ENCODE peak calls at places on chromosomes 3 and 15, in six cellular contexts. One of them, this sample, is unnamed.

GRCh38 chr15:79960502-79961217 is 10.3 kb downstream of the BCL2A1 start:
- DNase-seq in HFFc6: no peak
- DNase-seq in activated CD8-positive, alpha-beta T cell treated with anti-CD3 and anti-CD28 coated beads for 36 hours: no peak
- DNase-seq in brain microvascular endothelial cell: no peak
- DNase-seq in astrocyte of the spinal cord: no peak
- DNase-seq in omental fat pad: no peak
- DNase-seq in this sample: no peak

GRCh38 chr3:4729061-4729973 is 236.2 kb downstream of the ITPR1 start:
- DNase-seq in HFFc6: no peak
- DNase-seq in activated CD8-positive, alpha-beta T cell treated with anti-CD3 and anti-CD28 coated beads for 36 hours: no peak
- DNase-seq in brain microvascular endothelial cell: no peak
- DNase-seq in astrocyte of the spinal cord: no peak
- DNase-seq in omental fat pad: no peak
- DNase-seq in this sample: no peak

GRCh38 chr15:74651251-74651741 is 35.7 kb downstream of the CLK3 start:
- DNase-seq in HFFc6: no peak
- DNase-seq in activated CD8-positive, alpha-beta T cell treated with anti-CD3 and anti-CD28 coated beads for 36 hours: no peak
- DNase-seq in brain microvascular endothelial cell: no peak
- DNase-seq in astrocyte of the spinal cord: peak
- DNase-seq in omental fat pad: no peak
- DNase-seq in this sample: no peak

GRCh38 chr3:38107911-38108648 is 28.8 kb downstream of the ACAA1 start:
- DNase-seq in HFFc6: no peak
- DNase-seq in activated CD8-positive, alpha-beta T cell treated with anti-CD3 and anti-CD28 coated beads for 36 hours: no peak
- DNase-seq in brain microvascular endothelial cell: no peak
- DNase-seq in astrocyte of the spinal cord: no peak
- DNase-seq in omental fat pad: peak
- DNase-seq in this sample: no peak

GRCh38 chr15:76337047-76337738 is 620 bp downstream of the ISL2 start:
- DNase-seq in HFFc6: peak
- DNase-seq in activated CD8-positive, alpha-beta T cell treated with anti-CD3 and anti-CD28 coated beads for 36 hours: peak
- DNase-seq in brain microvascular endothelial cell: no peak
- DNase-seq in astrocyte of the spinal cord: peak
- DNase-seq in omental fat pad: no peak
- DNase-seq in this sample: no peak

GRCh38 chr3:188266581-188267274 is 112.8 kb downstream of the LPP start:
- DNase-seq in HFFc6: peak
- DNase-seq in activated CD8-positive, alpha-beta T cell treated with anti-CD3 and anti-CD28 coated beads for 36 hours: no peak
- DNase-seq in brain microvascular endothelial cell: peak
- DNase-seq in astrocyte of the spinal cord: peak
- DNase-seq in omental fat pad: no peak
- DNase-seq in this sample: no peak

GRCh38 chr3:185353823-185354614 is 8.9 kb upstream of the MAP3K13 start:
- DNase-seq in HFFc6: peak
- DNase-seq in activated CD8-positive, alpha-beta T cell treated with anti-CD3 and anti-CD28 coated beads for 36 hours: peak
- DNase-seq in brain microvascular endothelial cell: peak
- DNase-seq in astrocyte of the spinal cord: peak
- DNase-seq in omental fat pad: peak
- DNase-seq in this sample: peak

GRCh38 chr3:159823763-159824162 is 164.9 kb upstream of the IL12A start:
- DNase-seq in HFFc6: no peak
- DNase-seq in activated CD8-positive, alpha-beta T cell treated with anti-CD3 and anti-CD28 coated beads for 36 hours: no peak
- DNase-seq in brain microvascular endothelial cell: no peak
- DNase-seq in astrocyte of the spinal cord: no peak
- DNase-seq in omental fat pad: no peak
- DNase-seq in this sample: no peak

GRCh38 chr15:55322452-55322851 is 3.4 kb downstream of the PIGB start:
- DNase-seq in HFFc6: no peak
- DNase-seq in activated CD8-positive, alpha-beta T cell treated with anti-CD3 and anti-CD28 coated beads for 36 hours: no peak
- DNase-seq in brain microvascular endothelial cell: no peak
- DNase-seq in astrocyte of the spinal cord: no peak
- DNase-seq in omental fat pad: no peak
- DNase-seq in this sample: no peak

GRCh38 chr15:40902605-40903561 is 8.6 kb downstream of the VPS18 start:
- DNase-seq in HFFc6: no peak
- DNase-seq in activated CD8-positive, alpha-beta T cell treated with anti-CD3 and anti-CD28 coated beads for 36 hours: no peak
- DNase-seq in brain microvascular endothelial cell: no peak
- DNase-seq in astrocyte of the spinal cord: no peak
- DNase-seq in omental fat pad: no peak
- DNase-seq in this sample: no peak

GRCh38 chr3:49805367-49805782 is 2.3 kb downstream of the INKA1 start:
- DNase-seq in HFFc6: no peak
- DNase-seq in activated CD8-positive, alpha-beta T cell treated with anti-CD3 and anti-CD28 coated beads for 36 hours: no peak
- DNase-seq in brain microvascular endothelial cell: peak
- DNase-seq in astrocyte of the spinal cord: peak
- DNase-seq in omental fat pad: no peak
- DNase-seq in this sample: peak

GRCh38 chr3:50388021-50388719 is 28.8 kb upstream of the TMEM115 start:
- DNase-seq in HFFc6: no peak
- DNase-seq in activated CD8-positive, alpha-beta T cell treated with anti-CD3 and anti-CD28 coated beads for 36 hours: no peak
- DNase-seq in brain microvascular endothelial cell: no peak
- DNase-seq in astrocyte of the spinal cord: no peak
- DNase-seq in omental fat pad: no peak
- DNase-seq in this sample: no peak

GRCh38 chr15:70132571-70132970 is 34.9 kb upstream of the TLE3 start:
- DNase-seq in HFFc6: no peak
- DNase-seq in activated CD8-positive, alpha-beta T cell treated with anti-CD3 and anti-CD28 coated beads for 36 hours: no peak
- DNase-seq in brain microvascular endothelial cell: no peak
- DNase-seq in astrocyte of the spinal cord: no peak
- DNase-seq in omental fat pad: no peak
- DNase-seq in this sample: no peak

GRCh38 chr15:99755692-99756409 is 22.6 kb upstream of the LYSMD4 start:
- DNase-seq in HFFc6: peak
- DNase-seq in activated CD8-positive, alpha-beta T cell treated with anti-CD3 and anti-CD28 coated beads for 36 hours: peak
- DNase-seq in brain microvascular endothelial cell: peak
- DNase-seq in astrocyte of the spinal cord: peak
- DNase-seq in omental fat pad: no peak
- DNase-seq in this sample: peak

GRCh38 chr3:53166781-53167291 is 5.8 kb downstream of the PRKCD start:
- DNase-seq in HFFc6: peak
- DNase-seq in activated CD8-positive, alpha-beta T cell treated with anti-CD3 and anti-CD28 coated beads for 36 hours: no peak
- DNase-seq in brain microvascular endothelial cell: peak
- DNase-seq in astrocyte of the spinal cord: peak
- DNase-seq in omental fat pad: no peak
- DNase-seq in this sample: no peak

GRCh38 chr15:72540606-72541237 is 66.6 kb downstream of the ARIH1 start:
- DNase-seq in HFFc6: no peak
- DNase-seq in activated CD8-positive, alpha-beta T cell treated with anti-CD3 and anti-CD28 coated beads for 36 hours: peak
- DNase-seq in brain microvascular endothelial cell: no peak
- DNase-seq in astrocyte of the spinal cord: no peak
- DNase-seq in omental fat pad: no peak
- DNase-seq in this sample: peak

GRCh38 chr15:41809526-41810220 is 18.2 kb upstream of the JMJD7 start:
- DNase-seq in HFFc6: no peak
- DNase-seq in activated CD8-positive, alpha-beta T cell treated with anti-CD3 and anti-CD28 coated beads for 36 hours: no peak
- DNase-seq in brain microvascular endothelial cell: no peak
- DNase-seq in astrocyte of the spinal cord: no peak
- DNase-seq in omental fat pad: no peak
- DNase-seq in this sample: no peak

GRCh38 chr3:6491768-6492167 is 369.1 kb upstream of the GRM7 start:
- DNase-seq in HFFc6: no peak
- DNase-seq in activated CD8-positive, alpha-beta T cell treated with anti-CD3 and anti-CD28 coated beads for 36 hours: no peak
- DNase-seq in brain microvascular endothelial cell: no peak
- DNase-seq in astrocyte of the spinal cord: no peak
- DNase-seq in omental fat pad: no peak
- DNase-seq in this sample: no peak

GRCh38 chr3:58724376-58724775 is 57.8 kb upstream of the FAM3D start:
- DNase-seq in HFFc6: no peak
- DNase-seq in activated CD8-positive, alpha-beta T cell treated with anti-CD3 and anti-CD28 coated beads for 36 hours: no peak
- DNase-seq in brain microvascular endothelial cell: no peak
- DNase-seq in astrocyte of the spinal cord: no peak
- DNase-seq in omental fat pad: no peak
- DNase-seq in this sample: no peak

GRCh38 chr15:41971089-41971892 is 1.1 kb downstream of the EHD4 start:
- DNase-seq in HFFc6: peak
- DNase-seq in activated CD8-positive, alpha-beta T cell treated with anti-CD3 and anti-CD28 coated beads for 36 hours: peak
- DNase-seq in brain microvascular endothelial cell: peak
- DNase-seq in astrocyte of the spinal cord: peak
- DNase-seq in omental fat pad: no peak
- DNase-seq in this sample: peak

GRCh38 chr3:22491326-22491725 is 711.8 kb upstream of the UBE2E2 start:
- DNase-seq in HFFc6: no peak
- DNase-seq in activated CD8-positive, alpha-beta T cell treated with anti-CD3 and anti-CD28 coated beads for 36 hours: no peak
- DNase-seq in brain microvascular endothelial cell: no peak
- DNase-seq in astrocyte of the spinal cord: no peak
- DNase-seq in omental fat pad: no peak
- DNase-seq in this sample: no peak

GRCh38 chr15:76197703-76198455 is 113.4 kb downstream of the ETFA start:
- DNase-seq in HFFc6: no peak
- DNase-seq in activated CD8-positive, alpha-beta T cell treated with anti-CD3 and anti-CD28 coated beads for 36 hours: peak
- DNase-seq in brain microvascular endothelial cell: no peak
- DNase-seq in astrocyte of the spinal cord: no peak
- DNase-seq in omental fat pad: no peak
- DNase-seq in this sample: no peak

GRCh38 chr3:128337305-128337704 is 129.4 kb downstream of the DNAJB8 start:
- DNase-seq in HFFc6: no peak
- DNase-seq in activated CD8-positive, alpha-beta T cell treated with anti-CD3 and anti-CD28 coated beads for 36 hours: no peak
- DNase-seq in brain microvascular endothelial cell: no peak
- DNase-seq in astrocyte of the spinal cord: no peak
- DNase-seq in omental fat pad: no peak
- DNase-seq in this sample: no peak

GRCh38 chr3:114043205-114043604 is 13.1 kb downstream of the CCDC191 start:
- DNase-seq in HFFc6: no peak
- DNase-seq in activated CD8-positive, alpha-beta T cell treated with anti-CD3 and anti-CD28 coated beads for 36 hours: no peak
- DNase-seq in brain microvascular endothelial cell: no peak
- DNase-seq in astrocyte of the spinal cord: no peak
- DNase-seq in omental fat pad: no peak
- DNase-seq in this sample: no peak
- TF ChIP-seq CTCF in HFFc6: no peak
- TF ChIP-seq CTCF in activated CD8-positive, alpha-beta T cell treated with anti-CD3 and anti-CD28 coated beads for 36 hours: no peak
- TF ChIP-seq CTCF in brain microvascular endothelial cell: no peak
- TF ChIP-seq CTCF in astrocyte of the spinal cord: no peak
- TF ChIP-seq CTCF in omental fat pad: no peak
- TF ChIP-seq CTCF in this sample: no peak

DNA sequence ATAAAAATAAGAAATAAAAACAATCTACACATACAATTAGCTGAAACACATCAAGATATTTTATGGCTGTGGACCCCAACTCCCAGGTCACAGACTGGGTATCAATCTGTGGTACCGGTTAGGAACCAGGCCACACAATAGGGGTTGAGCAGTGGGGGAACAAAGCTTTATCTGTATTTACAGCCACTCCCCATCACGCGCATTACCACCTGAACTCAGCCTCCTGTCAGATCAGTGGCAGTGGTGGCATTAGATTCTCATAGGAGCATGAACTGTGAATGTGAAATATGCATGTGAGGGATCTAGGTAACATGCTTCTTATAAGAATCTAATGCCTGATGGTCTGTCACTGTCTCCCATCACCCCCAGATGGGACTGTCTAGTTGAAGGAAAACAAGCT is 17.7 kb upstream of the DNAJC19 start:
- DNase-seq in HFFc6: no peak
- DNase-seq in activated CD8-positive, alpha-beta T cell treated with anti-CD3 and anti-CD28 coated beads for 36 hours: no peak
- DNase-seq in brain microvascular endothelial cell: no peak
- DNase-seq in astrocyte of the spinal cord: no peak
- DNase-seq in omental fat pad: no peak
- DNase-seq in this sample: no peak
- TF ChIP-seq CTCF in HFFc6: no peak
- TF ChIP-seq CTCF in activated CD8-positive, alpha-beta T cell treated with anti-CD3 and anti-CD28 coated beads for 36 hours: no peak
- TF ChIP-seq CTCF in brain microvascular endothelial cell: no peak
- TF ChIP-seq CTCF in astrocyte of the spinal cord: no peak
- TF ChIP-seq CTCF in omental fat pad: no peak
- TF ChIP-seq CTCF in this sample: no peak

GRCh38 chr15:91566116-91566515 is 287.4 kb upstream of the SLCO3A1 start:
- DNase-seq in HFFc6: no peak
- DNase-seq in activated CD8-positive, alpha-beta T cell treated with anti-CD3 and anti-CD28 coated beads for 36 hours: no peak
- DNase-seq in brain microvascular endothelial cell: no peak
- DNase-seq in astrocyte of the spinal cord: no peak
- DNase-seq in omental fat pad: no peak
- DNase-seq in this sample: no peak

GRCh38 chr15:91572110-91572509 is 281.4 kb upstream of the SLCO3A1 start:
- DNase-seq in HFFc6: no peak
- DNase-seq in activated CD8-positive, alpha-beta T cell treated with anti-CD3 and anti-CD28 coated beads for 36 hours: no peak
- DNase-seq in brain microvascular endothelial cell: peak
- DNase-seq in astrocyte of the spinal cord: peak
- DNase-seq in omental fat pad: no peak
- DNase-seq in this sample: no peak

GRCh38 chr15:91562698-91563097 is 290.8 kb upstream of the SLCO3A1 start:
- DNase-seq in HFFc6: no peak
- DNase-seq in activated CD8-positive, alpha-beta T cell treated with anti-CD3 and anti-CD28 coated beads for 36 hours: no peak
- DNase-seq in brain microvascular endothelial cell: no peak
- DNase-seq in astrocyte of the spinal cord: no peak
- DNase-seq in omental fat pad: no peak
- DNase-seq in this sample: no peak

DNA sequence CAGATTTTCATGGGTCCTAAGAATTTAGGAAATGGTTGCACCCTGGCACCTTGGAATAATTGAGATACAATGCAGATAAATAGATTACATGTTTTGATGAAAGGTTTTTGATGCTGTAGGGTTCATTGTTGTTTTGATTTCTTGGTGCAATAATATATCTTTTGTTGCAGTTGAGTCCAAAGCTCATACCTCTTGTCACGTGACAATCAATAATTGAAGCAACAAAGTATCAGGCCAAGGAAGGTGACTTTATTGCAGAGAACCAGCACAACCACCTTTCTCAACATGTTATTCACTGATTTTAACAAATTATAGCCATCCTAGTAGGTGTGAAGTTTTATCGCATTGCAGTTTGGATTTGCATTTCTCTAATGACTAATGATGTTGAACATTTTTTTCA is 285.5 kb upstream of the SLCO3A1 start:
- DNase-seq in HFFc6: no peak
- DNase-seq in activated CD8-positive, alpha-beta T cell treated with anti-CD3 and anti-CD28 coated beads for 36 hours: no peak
- DNase-seq in brain microvascular endothelial cell: no peak
- DNase-seq in astrocyte of the spinal cord: no peak
- DNase-seq in omental fat pad: no peak
- DNase-seq in this sample: no peak
- TF ChIP-seq CTCF in HFFc6: no peak
- TF ChIP-seq CTCF in activated CD8-positive, alpha-beta T cell treated with anti-CD3 and anti-CD28 coated beads for 36 hours: no peak
- TF ChIP-seq CTCF in brain microvascular endothelial cell: no peak
- TF ChIP-seq CTCF in astrocyte of the spinal cord: no peak
- TF ChIP-seq CTCF in omental fat pad: no peak
- TF ChIP-seq CTCF in this sample: no peak

DNA sequence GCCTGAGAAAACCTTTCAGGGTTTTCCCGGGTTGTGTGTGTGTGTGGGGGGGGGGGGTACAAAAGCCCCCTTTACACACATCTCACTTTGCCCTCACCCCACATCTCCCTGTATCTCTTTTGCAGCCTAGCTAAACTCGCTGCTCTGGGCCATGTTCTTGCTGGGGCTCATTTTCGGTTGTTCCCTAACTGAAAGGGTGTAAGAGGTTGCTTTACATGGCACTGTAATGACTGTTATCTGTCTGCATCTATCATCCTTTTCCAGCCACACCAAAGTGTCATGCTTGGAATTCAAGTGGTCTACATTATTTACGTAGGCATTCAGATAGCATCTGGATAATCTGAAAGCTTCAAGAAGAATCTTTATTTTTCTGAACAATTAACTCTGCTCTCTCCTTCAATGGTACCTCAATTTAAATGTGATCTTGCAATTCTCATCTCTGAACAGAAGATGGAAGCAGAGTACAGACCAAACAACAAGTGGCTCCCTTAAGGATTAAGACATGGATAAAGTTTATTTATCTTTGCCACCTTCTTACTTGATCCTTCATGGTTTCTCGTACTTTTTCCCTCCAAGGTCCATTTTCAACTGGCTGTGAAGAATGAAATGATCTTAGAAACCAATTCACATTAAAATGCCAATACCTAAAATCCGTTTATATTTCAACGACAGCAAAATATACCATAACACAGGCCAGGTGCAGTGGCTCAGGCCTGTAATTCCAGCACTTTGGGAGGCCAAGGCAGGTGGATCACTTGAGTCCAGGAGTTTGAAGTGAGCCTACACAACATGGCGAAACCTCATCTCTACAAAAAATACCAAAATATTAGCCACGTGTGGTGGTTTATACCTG is 34.9 kb downstream of the DCLK3 start:
- DNase-seq in HFFc6: peak
- DNase-seq in activated CD8-positive, alpha-beta T cell treated with anti-CD3 and anti-CD28 coated beads for 36 hours: no peak
- DNase-seq in brain microvascular endothelial cell: peak
- DNase-seq in astrocyte of the spinal cord: peak
- DNase-seq in omental fat pad: no peak
- DNase-seq in this sample: no peak
- TF ChIP-seq CTCF in HFFc6: peak
- TF ChIP-seq CTCF in activated CD8-positive, alpha-beta T cell treated with anti-CD3 and anti-CD28 coated beads for 36 hours: peak
- TF ChIP-seq CTCF in brain microvascular endothelial cell: peak
- TF ChIP-seq CTCF in astrocyte of the spinal cord: peak
- TF ChIP-seq CTCF in omental fat pad: no peak
- TF ChIP-seq CTCF in this sample: peak

This sample was measured in DND-41.